ENCODE peak calls at places on chromosomes 5 and 9, in ten cellular contexts. C is tibial artery, G is GM06990, R is ascending aorta, Z is stomach, L is astrocyte of the spinal cord, J is dorsolateral prefrontal cortex, H is body of pancreas, F is WERI-Rb-1, S is fibroblast of lung. N is an unnamed sample.

GRCh38 chr5:158175664-158176507 is 316.9 kb upstream of the CLINT1 start:
- DNase-seq in H (peak), L (no peak), J (no peak), R (no peak), Z (peak), S (no peak), C (no peak), F (no peak), G (no peak), N (no peak)

GRCh38 chr9:18473551-18474279 is at the start of gene ADAMTSL1:
- DNase-seq in Z (peak), S (peak), R (no peak), J (peak), H (peak), F (peak), L (peak), C (no peak), G (no peak), N (peak)

GRCh38 chr5:135195267-135195603 is 161.2 kb upstream of the PITX1 start:
- DNase-seq in S (peak), H (no peak), R (no peak), G (no peak), F (no peak), C (no peak), J (no peak), Z (no peak), L (peak), N (peak)

GRCh38 chr5:75601996-75602395 is 9.3 kb upstream of the ANKDD1B start:
- DNase-seq in L (no peak), H (no peak), R (no peak), J (no peak), Z (no peak), F (no peak), S (peak), C (no peak), G (no peak), N (no peak)

GRCh38 chr9:137428311-137428630 is 5.1 kb downstream of the NOXA1 start:
- DNase-seq in J (no peak), C (no peak), F (no peak), H (no peak), L (no peak), R (no peak), G (no peak), Z (no peak), S (no peak), N (no peak)

GRCh38 chr9:109411069-109411761 is 86.9 kb downstream of the PTPN3 start:
- DNase-seq in H (no peak), J (no peak), C (no peak), Z (no peak), S (no peak), R (no peak), G (peak), L (no peak), F (no peak), N (no peak)

GRCh38 chr9:109821711-109822110 is 41.7 kb downstream of the PALM2AKAP2 start:
- DNase-seq in H (no peak), J (no peak), C (no peak), R (no peak), S (peak), Z (no peak), F (no peak), L (peak), G (no peak), N (peak)

GRCh38 chr5:164341056-164341619 is 835.7 kb downstream of the MAT2B start:
- DNase-seq in G (no peak), J (no peak), S (peak), H (no peak), R (no peak), L (no peak), C (no peak), F (no peak), Z (no peak), N (no peak)

GRCh38 chr5:156391139-156391538 is 64.2 kb downstream of the SGCD start:
- DNase-seq in Z (no peak), S (peak), L (peak), H (no peak), R (no peak), J (no peak), F (no peak), G (no peak), C (no peak), N (peak)

GRCh38 chr5:50575745-50576144 is 90.7 kb upstream of the PARP8 start:
- DNase-seq in F (no peak), S (no peak), G (no peak), J (no peak), Z (no peak), L (no peak), R (no peak), H (no peak), C (no peak), N (no peak)

GRCh38 chr9:33649463-33649862 is 125.4 kb downstream of the ANKRD18B start:
- DNase-seq in G (no peak), R (no peak), H (no peak), C (no peak), J (no peak), S (no peak), L (no peak), Z (no peak), F (no peak), N (no peak)

GRCh38 chr9:27430754-27431540 is 93.1 kb upstream of the IFNK start:
- DNase-seq in G (no peak), F (no peak), L (no peak), R (no peak), C (no peak), S (no peak), Z (no peak), J (no peak), H (no peak), N (peak)

GRCh38 chr9:124196814-124197176 is 61.0 kb upstream of the NEK6 start:
- DNase-seq in G (no peak), F (no peak), Z (peak), R (no peak), J (no peak), L (no peak), C (no peak), S (no peak), H (no peak), N (no peak)

GRCh38 chr9:124187311-124187710 is 70.4 kb upstream of the NEK6 start:
- DNase-seq in R (no peak), H (no peak), S (no peak), F (no peak), Z (no peak), L (no peak), C (no peak), J (no peak), G (no peak), N (no peak)

GRCh38 chr9:124188331-124189110 is 69.2 kb upstream of the NEK6 start:
- DNase-seq in S (no peak), L (no peak), H (no peak), G (no peak), Z (peak), C (no peak), R (no peak), F (no peak), J (no peak), N (no peak)

GRCh38 chr9:124190761-124191160 is 67.0 kb upstream of the NEK6 start:
- DNase-seq in F (no peak), R (no peak), S (no peak), G (no peak), C (no peak), H (no peak), Z (peak), J (peak), L (no peak), N (no peak)

GRCh38 chr9:124191691-124192208 is 66.0 kb upstream of the NEK6 start:
- DNase-seq in F (no peak), L (no peak), Z (peak), C (no peak), H (no peak), R (no peak), S (no peak), J (no peak), G (no peak), N (no peak)
- TF ChIP-seq CTCF in F (no peak), L (no peak), Z (no peak), C (no peak), H (no peak), R (no peak), S (no peak), J (no peak), G (no peak), N (no peak)

DNA sequence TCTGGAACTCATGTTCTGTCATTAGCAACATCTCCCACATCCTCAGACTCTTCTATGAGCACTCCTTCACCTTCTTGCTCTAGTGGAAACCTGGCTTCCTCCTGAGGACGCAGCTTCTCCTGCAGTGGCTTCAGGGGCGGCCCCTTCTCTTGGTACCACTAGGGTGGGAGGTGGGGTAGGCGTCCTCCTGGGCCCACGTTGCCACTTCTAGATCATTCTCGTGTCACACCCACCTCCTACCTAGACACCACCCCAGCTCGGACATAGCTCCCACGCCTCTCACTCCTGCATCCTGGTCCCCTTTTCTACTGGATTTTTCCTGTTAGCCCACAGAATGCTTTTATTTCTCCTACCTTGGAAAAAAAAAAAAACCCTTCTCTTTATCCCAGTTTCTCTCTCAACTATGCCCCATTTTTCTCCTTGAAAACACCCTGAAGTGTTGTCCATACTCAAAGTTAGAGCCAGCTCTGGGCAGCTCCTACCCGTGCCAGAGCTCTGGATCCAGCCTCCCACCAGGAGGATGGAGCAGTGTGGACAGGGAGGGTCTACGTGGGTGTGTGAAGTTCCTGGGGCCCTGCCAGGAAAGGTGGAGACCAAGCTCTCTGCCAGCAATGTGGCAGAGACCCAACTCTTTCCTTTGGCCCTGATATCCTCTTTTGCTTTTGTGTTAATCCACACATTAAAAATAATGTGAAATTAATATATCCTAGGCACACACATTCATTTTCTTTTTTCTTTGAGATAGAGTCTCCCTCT is 179.2 kb downstream of the HSPA4 start:
- DNase-seq in G (no peak), L (no peak), R (no peak), C (no peak), J (no peak), F (no peak), H (no peak), S (no peak), Z (no peak), N (no peak)
- TF ChIP-seq CTCF in G (no peak), L (no peak), R (no peak), C (no peak), J (no peak), F (no peak), H (no peak), S (no peak), Z (no peak), N (no peak)

GRCh38 chr5:143448518-143448917 is 45.0 kb upstream of the NR3C1 start:
- DNase-seq in Z (no peak), R (no peak), J (no peak), G (no peak), C (no peak), F (no peak), S (no peak), H (no peak), L (no peak), N (no peak)
- TF ChIP-seq CTCF in Z (no peak), R (no peak), J (no peak), G (peak), C (no peak), F (no peak), S (no peak), H (no peak), L (no peak), N (no peak)

GRCh38 chr5:151106073-151106472 is 25.2 kb upstream of the TNIP1 start:
- DNase-seq in H (no peak), S (no peak), F (no peak), J (no peak), R (no peak), G (no peak), Z (no peak), C (no peak), L (no peak), N (no peak)

GRCh38 chr5:151108566-151108965 is 27.7 kb upstream of the TNIP1 start:
- DNase-seq in C (no peak), H (peak), L (no peak), G (no peak), J (no peak), Z (no peak), S (no peak), R (no peak), F (no peak), N (no peak)

GRCh38 chr5:151107084-151107483 is 26.2 kb upstream of the TNIP1 start:
- DNase-seq in F (no peak), H (no peak), G (no peak), J (no peak), S (no peak), C (no peak), Z (peak), L (no peak), R (no peak), N (no peak)

GRCh38 chr5:151106509-151106908 is 25.7 kb upstream of the TNIP1 start:
- DNase-seq in H (no peak), Z (no peak), L (no peak), F (no peak), G (no peak), J (no peak), C (no peak), R (no peak), S (no peak), N (no peak)

GRCh38 chr5:151107738-151108520 is 27.1 kb upstream of the TNIP1 start:
- DNase-seq in H (peak), Z (peak), R (no peak), S (peak), G (no peak), J (no peak), C (peak), F (no peak), L (peak), N (peak)
- TF ChIP-seq CTCF in H (no peak), Z (no peak), R (no peak), S (no peak), G (no peak), J (no peak), C (peak), F (no peak), L (no peak), N (peak)

GRCh38 chr5:43270686-43271085 is 42.5 kb downstream of the HMGCS1 start:
- DNase-seq in Z (no peak), F (no peak), L (no peak), C (no peak), J (no peak), S (no peak), R (no peak), G (no peak), H (no peak), N (no peak)

GRCh38 chr5:43273552-43273951 is 39.7 kb downstream of the HMGCS1 start:
- DNase-seq in Z (no peak), H (no peak), R (no peak), J (no peak), L (no peak), F (no peak), C (no peak), S (no peak), G (no peak), N (no peak)

DNA sequence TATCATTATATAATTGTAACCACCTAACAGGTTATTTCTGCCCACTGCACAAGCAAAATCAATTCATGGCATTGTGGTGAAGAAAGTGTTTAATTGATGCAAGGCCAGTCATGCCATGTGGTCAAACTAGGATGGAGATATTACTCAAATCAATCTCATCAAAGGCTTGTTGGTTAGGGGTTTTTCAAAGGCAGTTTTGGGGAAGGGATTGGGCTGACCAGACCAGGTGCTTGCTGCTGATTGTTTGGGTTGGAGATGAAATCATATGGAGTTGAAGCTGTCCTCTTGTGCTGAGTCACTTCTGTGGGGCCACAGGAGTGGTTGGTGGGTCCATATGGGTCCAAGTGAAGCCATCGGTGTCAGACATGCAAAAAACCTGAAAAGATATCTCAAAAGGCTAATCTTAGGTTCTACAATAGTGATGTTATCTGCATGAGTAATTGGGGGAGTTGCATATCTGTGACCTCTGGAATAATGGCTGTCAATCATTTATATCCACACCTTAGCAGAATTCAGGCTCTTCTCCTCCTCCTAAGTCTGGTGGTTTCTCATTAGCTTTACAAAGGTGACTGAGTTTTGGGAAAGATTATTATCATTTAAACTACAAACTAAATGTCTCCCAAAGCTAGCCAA is 44.9 kb downstream of the HMGCS1 start:
- DNase-seq in S (no peak), F (no peak), Z (no peak), L (no peak), C (no peak), J (no peak), H (no peak), R (no peak), G (peak), N (no peak)
- TF ChIP-seq CTCF in S (no peak), F (no peak), Z (no peak), L (no peak), C (no peak), J (no peak), H (no peak), R (no peak), G (no peak), N (no peak)

DNA sequence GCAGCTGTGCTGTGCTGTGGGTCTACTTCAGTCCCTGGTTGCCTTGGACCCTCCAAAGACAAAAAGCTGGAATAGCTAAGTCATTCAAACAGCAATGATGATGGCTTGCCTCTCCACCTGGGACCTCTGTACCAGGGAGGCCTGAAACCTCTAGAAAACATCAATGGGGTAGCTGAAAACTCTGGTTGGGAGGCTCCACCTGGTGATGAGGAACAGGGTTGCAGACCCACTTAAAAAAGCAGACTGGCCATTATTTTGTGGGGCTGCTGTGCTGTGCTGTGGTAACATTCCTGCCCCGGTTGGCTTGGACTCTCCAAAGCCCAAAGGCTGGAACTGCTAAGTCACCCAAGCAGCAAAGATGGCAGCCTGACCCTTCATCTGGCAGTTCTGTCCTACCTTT is 839.3 kb upstream of the ARRDC3 start:
- DNase-seq in G (no peak), H (no peak), S (no peak), L (peak), F (peak), Z (no peak), R (no peak), C (no peak), J (no peak), N (no peak)
- TF ChIP-seq CTCF in G (no peak), H (no peak), S (peak), L (peak), F (peak), Z (no peak), R (no peak), C (no peak), J (no peak), N (no peak)

DNA sequence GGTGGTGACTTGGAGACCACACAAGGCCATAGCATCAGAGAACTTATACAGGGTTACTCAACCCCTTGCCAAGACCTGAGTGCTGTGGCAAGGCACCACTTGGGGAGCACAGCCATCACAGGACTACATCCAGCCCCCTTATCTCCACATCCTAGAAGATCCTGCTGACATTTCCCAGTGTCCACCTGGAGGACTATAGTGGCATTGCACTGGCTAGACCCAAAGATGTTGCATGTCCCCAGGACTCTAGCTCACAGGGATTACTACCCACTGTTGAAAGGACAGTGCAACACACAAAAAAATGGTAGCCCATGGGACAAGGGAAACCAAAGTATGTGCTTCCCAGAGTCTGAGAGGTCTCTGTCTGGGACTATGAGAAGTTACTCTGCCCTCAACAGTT is 411.1 kb upstream of the NUDT12 start:
- DNase-seq in H (no peak), Z (no peak), G (no peak), C (no peak), S (no peak), J (no peak), F (no peak), L (no peak), R (no peak), N (no peak)
- TF ChIP-seq CTCF in H (no peak), Z (no peak), G (no peak), C (no peak), S (peak), J (no peak), F (peak), L (peak), R (no peak), N (no peak)

GRCh38 chr5:173804579-173804978 is 83.6 kb upstream of the CPEB4 start:
- DNase-seq in J (no peak), Z (no peak), G (no peak), F (no peak), H (no peak), S (no peak), R (no peak), C (no peak), L (no peak), N (no peak)
- TF ChIP-seq CTCF in J (no peak), Z (no peak), G (no peak), F (no peak), H (no peak), S (no peak), R (no peak), C (no peak), L (no peak), N (no peak)

GRCh38 chr9:124122813-124123462 is 111.4 kb downstream of the LHX2 start:
- DNase-seq in J (no peak), F (peak), H (no peak), C (no peak), S (no peak), G (no peak), R (no peak), Z (no peak), L (no peak), N (peak)
- TF ChIP-seq CTCF in J (no peak), F (peak), H (no peak), C (no peak), S (peak), G (peak), R (no peak), Z (no peak), L (peak), N (peak)